ENCODE peak calls at places on chromosomes 4 and X, in four cellular contexts. P is neuronal stem cell; M is AG10803; T is stimulated activated CD8-positive, alpha-beta memory T cell treated with anti-CD3 and anti-CD28 coated beads, Interleukin-2, amount 100 ng/mL, for 48 hours. H is an unnamed sample.

GRCh38 chrX:130321550-130321949 is 18.2 kb upstream of the SLC25A14 start:
- DNase-seq in T (no peak), M (no peak), P (no peak), H (no peak)

GRCh38 chrX:130340271-130340670 is 552 bp downstream of the SLC25A14 start:
- DNase-seq in P (peak; percentile 0), M (no peak), T (no peak), H (no peak)

GRCh38 chr4:205097-205756 is 80.9 kb downstream of the ZNF718 start:
- DNase-seq in T (no peak), P (no peak), M (no peak), H (no peak)

GRCh38 chr4:10161146-10161545 is 44.5 kb upstream of the WDR1 start:
- DNase-seq in M (peak; percentile 60), T (no peak), P (no peak), H (no peak)

GRCh38 chr4:3442959-3443749 is 1.4 kb downstream of the HGFAC start:
- DNase-seq in M (peak; percentile 8), P (peak; percentile 50), T (peak; percentile 57), H (peak; percentile 48)

GRCh38 chr4:4541040-4541631 is 712 bp downstream of the STX18 start:
- DNase-seq in P (no peak), T (peak; percentile 6), M (peak; percentile 65), H (peak; percentile 25)

GRCh38 chr4:74407891-74408290 is 37.0 kb upstream of the AREG start:
- DNase-seq in M (no peak), T (no peak), P (no peak), H (no peak)

GRCh38 chr4:1759170-1759817 is 33.8 kb upstream of the FGFR3 start:
- DNase-seq in T (no peak), P (no peak), M (no peak), H (no peak)

GRCh38 chr4:113677333-113677732 is 84.2 kb downstream of the CAMK2D start:
- DNase-seq in P (no peak), M (no peak), T (no peak), H (peak; percentile 36)

GRCh38 chr4:113293043-113293560 is 243.6 kb downstream of the ANK2 start:
- DNase-seq in M (peak; percentile 78), T (no peak), P (no peak), H (no peak)

GRCh38 chrX:18272222-18272621 is 51.5 kb upstream of the BEND2 start:
- DNase-seq in P (no peak), T (no peak), M (no peak), H (no peak)

GRCh38 chr4:19382993-19383392 is 868.7 kb upstream of the SLIT2 start:
- DNase-seq in P (no peak), M (peak; percentile 88), T (no peak), H (no peak)

GRCh38 chr4:55382515-55383003 is 13.2 kb upstream of the TMEM165 start:
- DNase-seq in P (no peak), M (no peak), T (no peak), H (no peak)

GRCh38 chrX:15350329-15350996 is 15.1 kb upstream of the PIGA start:
- DNase-seq in P (no peak), M (no peak), T (no peak), H (no peak)

GRCh38 chr4:27239651-27240050 is 379.0 kb downstream of the STIM2 start:
- DNase-seq in M (peak; percentile 35), P (no peak), T (no peak), H (no peak)

GRCh38 chr4:149836546-149836945 is 20.9 kb upstream of the IQCM start:
- DNase-seq in M (peak; percentile 67), T (no peak), P (no peak), H (no peak)

GRCh38 chr4:129362685-129363274 is 266.8 kb downstream of the C4orf33 start:
- DNase-seq in P (peak; percentile 81), M (peak; percentile 67), T (no peak), H (peak; percentile 15)

GRCh38 chrX:103607385-103608304 is at the start of gene TCEAL3:
- DNase-seq in P (peak; percentile 30), M (peak; percentile 43), T (no peak), H (peak; percentile 57)

GRCh38 chr4:121668368-121669162 is 28.2 kb downstream of the ANXA5 start:
- DNase-seq in P (no peak), M (peak; percentile 97), T (no peak), H (no peak)

GRCh38 chrX:17824980-17825379 is 36.1 kb downstream of the RAI2 start:
- DNase-seq in M (no peak), P (no peak), T (no peak), H (no peak)

GRCh38 chr4:56637154-56637553 is 43.9 kb downstream of the HOPX start:
- DNase-seq in P (no peak), M (no peak), T (no peak), H (no peak)

GRCh38 chr4:16382571-16382970 is 156.3 kb upstream of the TAPT1 start:
- DNase-seq in T (no peak), P (no peak), M (no peak), H (no peak)

H was measured in naive B cell.